ENCODE peak calls at places on chromosomes 13 and 19, in four cellular contexts. P is AG09319, C is Calu3, R is H9. Y is an unnamed sample.

GRCh38 chr19:33199441-33200265 is 5.5 kb downstream of the LRP3 start:
- DNase-seq in P (no peak), C (no peak), R (no peak), Y (no peak)

GRCh38 chr19:10979950-10980349 is 19.1 kb downstream of the SMARCA4 start:
- DNase-seq in P (no peak), C (no peak), R (no peak), Y (no peak)

GRCh38 chr19:42512743-42513304 is 15.5 kb downstream of the CEACAM1 start:
- DNase-seq in P (no peak), C (no peak), R (peak; percentile 43), Y (peak; percentile 51)

GRCh38 chr19:42081584-42082258 is 5.8 kb downstream of the ZNF574 start:
- DNase-seq in P (no peak), C (peak; percentile 50), R (no peak), Y (no peak)

GRCh38 chr13:94168784-94169512 is 310.5 kb downstream of the DCT start:
- DNase-seq in P (no peak), C (no peak), R (no peak), Y (no peak)

GRCh38 chr19:1042689-1043511 is 3.0 kb downstream of the ABCA7 start:
- DNase-seq in P (no peak), C (no peak), R (peak; percentile 26), Y (no peak)

GRCh38 chr13:44117351-44117750 is 237.6 kb downstream of the LACC1 start:
- DNase-seq in P (no peak), C (no peak), R (no peak), Y (no peak)

GRCh38 chr19:33317522-33317921 is 15.2 kb upstream of the CEBPA start:
- DNase-seq in P (no peak), C (no peak), R (no peak), Y (no peak)

GRCh38 chr19:46115396-46116109 is 8.9 kb downstream of the IGFL3 start:
- DNase-seq in P (peak; percentile 5), C (no peak), R (no peak), Y (no peak)

GRCh38 chr19:33666196-33666595 is 44.4 kb downstream of the CHST8 start:
- DNase-seq in P (no peak), C (no peak), R (no peak), Y (peak; percentile 71)

GRCh38 chr19:48975947-48976847 is 11.1 kb downstream of the FTL start:
- DNase-seq in P (no peak), C (no peak), R (no peak), Y (no peak)

GRCh38 chr13:38690231-38690630 is 3.4 kb downstream of the FREM2 start:
- DNase-seq in P (no peak), C (no peak), R (no peak), Y (no peak)

GRCh38 chr19:4130635-4131438 is 6.9 kb upstream of the MAP2K2 start:
- DNase-seq in P (peak; percentile 24), C (peak; percentile 34), R (no peak), Y (no peak)

GRCh38 chr19:17322854-17323253 is 11.8 kb downstream of the ANO8 start:
- DNase-seq in P (no peak), C (no peak), R (no peak), Y (no peak)

GRCh38 chr13:44347301-44347700 is 26.3 kb upstream of the SERP2 start:
- DNase-seq in P (no peak), C (no peak), R (no peak), Y (no peak)

GRCh38 chr13:76025392-76025791 is 389.3 kb downstream of the LMO7 start:
- DNase-seq in P (no peak), C (no peak), R (no peak), Y (no peak)

GRCh38 chr13:110524484-110525254 is 36.9 kb downstream of the RAB20 start:
- DNase-seq in P (no peak), C (peak; percentile 28), R (no peak), Y (no peak)

GRCh38 chr19:1221141-1221903 is 15.7 kb downstream of the STK11 start:
- DNase-seq in P (no peak), C (no peak), R (no peak), Y (no peak)

GRCh38 chr19:35811317-35812219 is 1.1 kb downstream of the PRODH2 start:
- DNase-seq in P (no peak), C (no peak), R (no peak), Y (no peak)

GRCh38 chr13:99709134-99709533 is 207.9 kb downstream of the TM9SF2 start:
- DNase-seq in P (no peak), C (no peak), R (no peak), Y (no peak)

GRCh38 chr19:1236566-1236965 is 1.2 kb downstream of the CBARP start:
- DNase-seq in P (no peak), C (no peak), R (no peak), Y (no peak)

GRCh38 chr13:36528105-36528504 is 95.8 kb downstream of the CCNA1 start:
- DNase-seq in P (no peak), C (no peak), R (no peak), Y (no peak)

GRCh38 chr19:42479736-42480135 is 37.0 kb upstream of the CXCL17 start:
- DNase-seq in P (no peak), C (no peak), R (no peak), Y (no peak)

GRCh38 chr13:40096357-40096911 is 441.0 kb downstream of the COG6 start:
- DNase-seq in P (no peak), C (no peak), R (no peak), Y (no peak)

GRCh38 chr13:35630551-35631275 is 154.2 kb upstream of the MAB21L1 start:
- DNase-seq in P (peak; percentile 40), C (peak; percentile 9), R (peak; percentile 75), Y (no peak)

GRCh38 chr19:29779921-29780320 is 31.9 kb upstream of the CCNE1 start:
- DNase-seq in P (no peak), C (no peak), R (peak; percentile 75), Y (no peak)

GRCh38 chr13:112346173-112346898 is 29.8 kb upstream of the SPACA7 start:
- DNase-seq in P (no peak), C (no peak), R (peak; percentile 70), Y (no peak)

GRCh38 chr13:32734511-32734910 is 148.3 kb downstream of the PDS5B start:
- DNase-seq in P (no peak), C (no peak), R (no peak), Y (no peak)

GRCh38 chr19:55580628-55581144 is at the start of gene ZNF579:
- DNase-seq in P (peak; percentile 76), C (peak; percentile 95), R (peak; percentile 87), Y (peak; percentile 94)

GRCh38 chr19:52010674-52011073 is 2.7 kb upstream of the ZNF615 start:
- DNase-seq in P (no peak), C (no peak), R (no peak), Y (no peak)

GRCh38 chr19:40144947-40145748 is 46.1 kb upstream of the MAP3K10 start:
- DNase-seq in P (no peak), C (no peak), R (no peak), Y (no peak)
- TF ChIP-seq CTCF in P (no peak), C (no peak), R (no peak), Y (no peak)

DNA sequence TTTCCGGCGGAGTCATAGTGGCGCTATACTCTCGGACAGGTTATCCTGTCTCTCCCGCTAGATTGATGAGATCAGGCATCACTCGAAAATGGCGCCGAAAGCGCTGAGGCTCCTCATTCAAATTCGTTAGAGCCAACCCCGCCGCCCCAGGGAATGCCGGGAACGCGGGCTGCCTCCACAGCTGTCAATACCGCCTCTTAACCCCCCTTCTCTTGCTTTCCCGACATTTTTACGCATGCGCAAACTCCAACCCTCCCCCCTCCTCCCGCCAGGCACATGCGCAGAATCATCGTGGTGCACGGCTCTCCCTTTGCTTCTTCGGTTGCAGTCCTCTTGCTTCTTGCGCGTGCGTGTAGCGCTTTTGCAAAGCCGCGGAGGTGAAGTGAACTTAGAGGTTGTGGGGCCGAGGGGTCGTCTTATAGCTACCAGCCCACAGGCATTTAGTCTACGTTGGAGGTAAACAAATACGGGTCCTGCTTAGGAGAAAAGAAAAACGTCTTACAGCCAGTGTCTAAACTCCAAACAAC is 66.7 kb downstream of the KCNRG start:
- DNase-seq in P (peak; percentile 98), C (peak; percentile 95), R (peak; percentile 99), Y (peak; percentile 100)
- TF ChIP-seq CTCF in P (no peak), C (no peak), R (no peak), Y (no peak)

GRCh38 chr19:38211206-38211605 is 12.8 kb downstream of the DPF1 start:
- DNase-seq in P (no peak), C (no peak), R (peak; percentile 64), Y (no peak)
- TF ChIP-seq CTCF in P (no peak), C (peak; percentile 45), R (peak; percentile 40), Y (peak; percentile 12)

DNA sequence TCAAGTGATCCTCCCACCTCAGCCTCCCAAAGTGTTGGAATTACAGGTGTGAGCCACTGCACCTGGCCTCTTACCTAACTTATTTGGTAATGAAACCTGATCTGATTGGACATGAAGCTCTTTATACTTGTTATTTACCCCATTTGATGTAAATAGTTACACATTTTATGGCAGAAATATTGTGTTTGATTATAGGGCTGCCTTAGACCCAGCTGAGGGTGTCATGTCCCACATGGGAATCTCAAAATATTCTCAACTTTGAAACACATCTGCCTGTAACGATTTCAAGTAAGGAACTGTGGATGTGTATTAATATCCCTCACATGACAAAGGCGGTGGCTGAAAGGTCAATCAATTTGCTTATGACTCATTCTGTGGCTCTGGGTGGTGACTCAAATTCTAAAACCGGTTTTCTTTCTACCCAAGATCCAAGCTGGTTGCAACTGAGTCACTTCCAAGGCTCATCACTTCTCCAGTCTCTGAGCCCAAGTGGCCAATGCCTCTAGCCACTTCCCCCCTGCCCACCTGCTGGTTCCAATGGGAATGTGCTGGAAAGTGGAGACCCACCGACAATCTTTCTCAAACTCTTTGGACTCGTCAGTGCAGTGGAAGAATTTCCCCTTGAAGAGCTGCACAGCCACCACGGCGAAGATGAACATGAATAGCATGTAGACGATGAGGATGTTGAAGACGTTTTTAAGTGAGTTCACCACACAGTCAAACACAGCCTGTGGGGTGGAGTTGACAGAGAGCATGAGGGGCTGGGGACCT is 110.9 kb downstream of the IER2 start:
- DNase-seq in P (peak; percentile 44), C (peak; percentile 58), R (no peak), Y (no peak)
- TF ChIP-seq CTCF in P (no peak), C (no peak), R (no peak), Y (no peak)

DNA sequence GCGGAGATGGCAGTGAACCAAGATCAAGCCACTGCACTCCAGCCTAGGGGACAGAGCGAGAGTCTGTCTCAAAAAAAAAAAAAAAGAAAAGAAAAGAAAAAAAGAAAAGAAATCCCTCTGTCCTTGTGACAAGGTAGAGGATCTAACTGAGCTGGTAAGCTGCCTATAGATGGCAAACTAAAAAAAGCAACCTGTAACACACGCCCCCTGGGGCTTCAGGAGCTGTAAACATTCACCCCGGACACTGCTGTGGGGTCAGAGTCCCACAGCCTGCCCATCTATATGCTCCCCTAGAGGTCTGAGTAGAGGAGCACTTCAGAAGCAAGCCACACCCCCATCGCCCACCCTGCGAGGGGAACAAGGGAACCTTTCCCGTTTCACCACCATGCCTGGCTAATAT is 4.3 kb upstream of the PGPEP1 start:
- DNase-seq in P (no peak), C (no peak), R (no peak), Y (no peak)
- TF ChIP-seq CTCF in P (no peak), C (no peak), R (no peak), Y (no peak)

GRCh38 chr13:96141032-96141431 is 51.1 kb downstream of the HS6ST3 start:
- DNase-seq in P (no peak), C (no peak), R (no peak), Y (no peak)
- TF ChIP-seq CTCF in P (no peak), C (no peak), R (peak; percentile 57), Y (peak; percentile 24)

GRCh38 chr13:96499646-96500045 is 409.7 kb downstream of the HS6ST3 start:
- DNase-seq in P (no peak), C (no peak), R (no peak), Y (no peak)

GRCh38 chr13:96500953-96501352 is 411.0 kb downstream of the HS6ST3 start:
- DNase-seq in P (no peak), C (no peak), R (no peak), Y (no peak)

GRCh38 chr13:96503481-96503880 is 413.6 kb downstream of the HS6ST3 start:
- DNase-seq in P (no peak), C (no peak), R (no peak), Y (no peak)
- TF ChIP-seq CTCF in P (no peak), C (no peak), R (no peak), Y (no peak)